ENCODE peak calls at places on chromosome 18, in nine cellular contexts. R, G, F, Z, D, B, L, U and Q are unnamed samples.

GRCh38 chr18:57561728-57562423 is 24.6 kb downstream of the FECH start:
- DNase-seq in R (no peak), G (no peak), F (peak), Z (peak), D (no peak), B (no peak), L (peak), U (no peak), Q (no peak)

GRCh38 chr18:24176727-24177416 is 38.0 kb downstream of the CABYR start:
- DNase-seq in R (peak), G (peak), F (peak), Z (peak), D (peak), B (peak), L (peak), U (peak), Q (peak)

GRCh38 chr18:36176739-36177138 is 10.6 kb upstream of the MOCOS start:
- DNase-seq in R (no peak), G (no peak), F (no peak), Z (no peak), D (no peak), B (no peak), L (no peak), U (no peak), Q (no peak)

GRCh38 chr18:52002600-52002999 is 337.4 kb upstream of the DCC start:
- DNase-seq in R (no peak), G (no peak), F (no peak), Z (no peak), D (no peak), B (no peak), L (no peak), U (no peak), Q (no peak)

GRCh38 chr18:6284761-6285160 is 129.9 kb downstream of the L3MBTL4 start:
- DNase-seq in R (no peak), G (no peak), F (no peak), Z (no peak), D (peak), B (no peak), L (no peak), U (no peak), Q (no peak)

GRCh38 chr18:7878265-7879173 is 311.4 kb downstream of the PTPRM start:
- DNase-seq in R (no peak), G (no peak), F (no peak), Z (no peak), D (no peak), B (no peak), L (no peak), U (no peak), Q (no peak)

GRCh38 chr18:25262920-25263319 is 89.0 kb downstream of the ZNF521 start:
- DNase-seq in R (no peak), G (no peak), F (no peak), Z (no peak), D (no peak), B (no peak), L (no peak), U (no peak), Q (no peak)

GRCh38 chr18:6598657-6599056 is 130.9 kb upstream of the ARHGAP28 start:
- DNase-seq in R (no peak), G (no peak), F (no peak), Z (no peak), D (no peak), B (no peak), L (no peak), U (no peak), Q (no peak)

GRCh38 chr18:68438983-68439382 is 275.9 kb downstream of the TMX3 start:
- DNase-seq in R (no peak), G (no peak), F (no peak), Z (no peak), D (no peak), B (no peak), L (no peak), U (no peak), Q (no peak)

GRCh38 chr18:75293591-75293990 is 83.0 kb downstream of the TSHZ1 start:
- DNase-seq in R (no peak), G (no peak), F (no peak), Z (no peak), D (no peak), B (no peak), L (no peak), U (no peak), Q (no peak)

GRCh38 chr18:5738561-5738960 is 156.8 kb downstream of the TMEM200C start:
- DNase-seq in R (no peak), G (no peak), F (no peak), Z (no peak), D (no peak), B (no peak), L (no peak), U (no peak), Q (no peak)

GRCh38 chr18:51006948-51007786 is 22.8 kb upstream of the SMAD4 start:
- DNase-seq in R (no peak), G (no peak), F (no peak), Z (peak), D (no peak), B (no peak), L (no peak), U (no peak), Q (no peak)

GRCh38 chr18:55002261-55002660 is 43.0 kb upstream of the CCDC68 start:
- DNase-seq in R (no peak), G (no peak), F (no peak), Z (no peak), D (no peak), B (no peak), L (no peak), U (no peak), Q (no peak)

GRCh38 chr18:7945882-7946281 is 378.8 kb downstream of the PTPRM start:
- DNase-seq in R (peak), G (no peak), F (no peak), Z (no peak), D (no peak), B (no peak), L (no peak), U (no peak), Q (no peak)

GRCh38 chr18:57931038-57931437 is 113.0 kb upstream of the NEDD4L start:
- DNase-seq in R (no peak), G (no peak), F (no peak), Z (no peak), D (no peak), B (peak), L (no peak), U (peak), Q (no peak)

GRCh38 chr18:28087173-28087563 is 89.8 kb downstream of the CDH2 start:
- DNase-seq in R (no peak), G (no peak), F (no peak), Z (no peak), D (no peak), B (peak), L (no peak), U (peak), Q (no peak)

GRCh38 chr18:77321823-77322805 is 72.5 kb downstream of the GALR1 start:
- DNase-seq in R (no peak), G (no peak), F (no peak), Z (peak), D (no peak), B (no peak), L (no peak), U (peak), Q (no peak)

GRCh38 chr18:31154186-31154585 is 8.5 kb downstream of the DSC1 start:
- DNase-seq in R (no peak), G (no peak), F (no peak), Z (no peak), D (no peak), B (no peak), L (no peak), U (no peak), Q (no peak)

GRCh38 chr18:79684283-79684631 is 4.7 kb downstream of the CTDP1 start:
- DNase-seq in R (no peak), G (no peak), F (no peak), Z (no peak), D (peak), B (no peak), L (no peak), U (no peak), Q (no peak)

GRCh38 chr18:7793100-7793499 is 226.0 kb downstream of the PTPRM start:
- DNase-seq in R (no peak), G (no peak), F (no peak), Z (no peak), D (no peak), B (no peak), L (no peak), U (no peak), Q (no peak)

GRCh38 chr18:6537468-6537867 is 122.8 kb upstream of the L3MBTL4 start:
- DNase-seq in R (no peak), G (no peak), F (no peak), Z (no peak), D (no peak), B (no peak), L (no peak), U (no peak), Q (no peak)

GRCh38 chr18:26544459-26544858 is 3.9 kb downstream of the KCTD1 start:
- DNase-seq in R (no peak), G (no peak), F (no peak), Z (no peak), D (no peak), B (no peak), L (no peak), U (no peak), Q (no peak)

GRCh38 chr18:24791736-24792135 is 331.3 kb downstream of the HRH4 start:
- DNase-seq in R (no peak), G (no peak), F (no peak), Z (no peak), D (no peak), B (no peak), L (no peak), U (no peak), Q (no peak)

GRCh38 chr18:27621236-27621890 is 436.3 kb upstream of the CHST9 start:
- DNase-seq in R (no peak), G (no peak), F (no peak), Z (no peak), D (no peak), B (no peak), L (no peak), U (no peak), Q (no peak)

GRCh38 chr18:23137788-23138216 is 2.5 kb downstream of the CABLES1 start:
- DNase-seq in R (no peak), G (no peak), F (no peak), Z (no peak), D (no peak), B (no peak), L (no peak), U (no peak), Q (no peak)

GRCh38 chr18:23134780-23135678 is at the start of gene CABLES1:
- DNase-seq in R (peak), G (peak), F (no peak), Z (no peak), D (peak), B (peak), L (peak), U (peak), Q (peak)

GRCh38 chr18:23135679-23136325 is 517 bp downstream of the CABLES1 start:
- DNase-seq in R (no peak), G (peak), F (no peak), Z (no peak), D (peak), B (peak), L (peak), U (peak), Q (peak)

GRCh38 chr18:23137093-23137640 is 1.9 kb downstream of the CABLES1 start:
- DNase-seq in R (no peak), G (no peak), F (no peak), Z (no peak), D (no peak), B (no peak), L (no peak), U (no peak), Q (no peak)

DNA sequence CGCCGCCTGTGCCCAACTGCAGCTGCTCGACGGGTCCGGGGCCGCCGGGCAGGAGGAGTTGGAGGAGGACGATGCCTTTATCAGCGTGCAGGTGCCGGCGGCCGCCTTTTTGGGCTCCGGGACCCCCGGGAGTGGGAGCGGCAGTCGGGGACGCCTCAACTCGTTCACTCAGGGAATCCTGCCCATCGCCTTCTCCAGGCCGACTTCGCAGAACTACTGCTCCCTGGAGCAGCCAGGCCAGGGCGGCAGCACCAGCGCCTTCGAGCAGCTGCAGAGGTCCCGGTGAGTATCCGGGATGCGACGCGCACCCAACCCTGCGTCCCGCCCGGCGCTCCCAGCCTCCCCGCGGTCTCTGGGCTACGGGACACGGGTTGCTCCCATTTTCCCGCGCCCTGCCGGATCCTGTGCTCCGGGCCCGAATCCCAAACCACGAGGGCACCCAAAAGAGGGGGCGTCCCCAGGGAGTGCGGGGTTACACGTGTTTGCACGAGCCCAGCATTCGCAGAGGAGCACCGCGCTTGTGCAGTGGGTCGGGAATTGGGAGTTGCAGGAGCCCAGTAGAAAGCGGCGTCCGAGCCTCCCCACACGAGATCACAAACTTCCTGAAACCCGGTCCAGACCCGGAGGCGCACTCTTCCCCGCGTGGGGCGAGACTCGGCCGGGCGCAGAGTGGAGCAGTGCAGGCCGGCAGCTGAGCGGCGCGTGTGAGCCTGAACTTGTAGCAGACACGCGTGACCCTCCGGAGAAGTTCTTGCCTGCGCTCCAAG is 1.2 kb downstream of the CABLES1 start:
- DNase-seq in R (no peak), G (peak), F (no peak), Z (no peak), D (peak), B (peak), L (peak), U (no peak), Q (peak)
- TF ChIP-seq POLR2A in R (no peak), G (no peak), F (no peak), Z (no peak), D (no peak), B (no peak), L (no peak), U (no peak), Q (no peak)

GRCh38 chr18:49913221-49913620 is 99.9 kb upstream of the ACAA2 start:
- DNase-seq in R (no peak), G (no peak), F (no peak), Z (no peak), D (no peak), B (no peak), L (no peak), U (no peak), Q (no peak)

GRCh38 chr18:49910986-49911385 is 97.7 kb upstream of the ACAA2 start:
- DNase-seq in R (no peak), G (no peak), F (no peak), Z (no peak), D (no peak), B (no peak), L (no peak), U (no peak), Q (no peak)

GRCh38 chr18:49915352-49915751 is 102.0 kb upstream of the ACAA2 start:
- DNase-seq in R (no peak), G (no peak), F (no peak), Z (no peak), D (no peak), B (no peak), L (no peak), U (no peak), Q (no peak)

GRCh38 chr18:49910019-49910418 is 96.7 kb upstream of the ACAA2 start:
- DNase-seq in R (no peak), G (no peak), F (no peak), Z (no peak), D (no peak), B (no peak), L (no peak), U (no peak), Q (no peak)

DNA sequence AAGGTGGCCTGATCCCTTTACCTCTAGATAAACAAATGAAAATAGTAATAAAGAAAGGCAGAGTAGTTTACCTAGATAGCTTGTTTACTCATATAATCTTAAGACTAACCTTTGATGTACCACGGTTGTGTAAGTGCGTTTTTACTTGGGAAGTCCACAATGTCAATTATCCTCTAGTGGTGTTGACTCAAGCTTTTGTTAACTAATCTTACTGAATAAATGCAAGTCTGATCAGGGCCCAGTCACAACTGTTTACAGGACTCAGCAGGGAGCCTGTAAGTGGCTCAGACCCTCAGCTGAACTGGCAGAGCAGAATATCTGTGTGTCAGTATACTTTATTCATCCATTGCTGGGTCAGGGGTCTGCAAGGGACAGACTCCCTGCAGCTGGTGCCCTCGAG is 98.1 kb upstream of the ACAA2 start:
- DNase-seq in R (no peak), G (no peak), F (no peak), Z (no peak), D (no peak), B (no peak), L (no peak), U (no peak), Q (no peak)
- TF ChIP-seq POLR2AphosphoS5 in R (no peak), G (no peak), F (no peak), Z (no peak), D (no peak), B (no peak), L (no peak), U (no peak), Q (no peak)

GRCh38 chr18:62324355-62324828 is 718 bp upstream of the TNFRSF11A start:
- DNase-seq in R (no peak), G (no peak), F (no peak), Z (no peak), D (no peak), B (no peak), L (no peak), U (no peak), Q (no peak)

GRCh38 chr18:62325806-62326645 is 916 bp downstream of the TNFRSF11A start:
- DNase-seq in R (no peak), G (no peak), F (no peak), Z (no peak), D (peak), B (no peak), L (peak), U (peak), Q (peak)

GRCh38 chr18:62326646-62327348 is 1.7 kb downstream of the TNFRSF11A start:
- DNase-seq in R (no peak), G (no peak), F (no peak), Z (no peak), D (no peak), B (no peak), L (no peak), U (no peak), Q (no peak)

GRCh38 chr18:62323483-62324354 is 1.4 kb upstream of the TNFRSF11A start:
- DNase-seq in R (no peak), G (no peak), F (no peak), Z (no peak), D (no peak), B (no peak), L (no peak), U (no peak), Q (no peak)

DNA sequence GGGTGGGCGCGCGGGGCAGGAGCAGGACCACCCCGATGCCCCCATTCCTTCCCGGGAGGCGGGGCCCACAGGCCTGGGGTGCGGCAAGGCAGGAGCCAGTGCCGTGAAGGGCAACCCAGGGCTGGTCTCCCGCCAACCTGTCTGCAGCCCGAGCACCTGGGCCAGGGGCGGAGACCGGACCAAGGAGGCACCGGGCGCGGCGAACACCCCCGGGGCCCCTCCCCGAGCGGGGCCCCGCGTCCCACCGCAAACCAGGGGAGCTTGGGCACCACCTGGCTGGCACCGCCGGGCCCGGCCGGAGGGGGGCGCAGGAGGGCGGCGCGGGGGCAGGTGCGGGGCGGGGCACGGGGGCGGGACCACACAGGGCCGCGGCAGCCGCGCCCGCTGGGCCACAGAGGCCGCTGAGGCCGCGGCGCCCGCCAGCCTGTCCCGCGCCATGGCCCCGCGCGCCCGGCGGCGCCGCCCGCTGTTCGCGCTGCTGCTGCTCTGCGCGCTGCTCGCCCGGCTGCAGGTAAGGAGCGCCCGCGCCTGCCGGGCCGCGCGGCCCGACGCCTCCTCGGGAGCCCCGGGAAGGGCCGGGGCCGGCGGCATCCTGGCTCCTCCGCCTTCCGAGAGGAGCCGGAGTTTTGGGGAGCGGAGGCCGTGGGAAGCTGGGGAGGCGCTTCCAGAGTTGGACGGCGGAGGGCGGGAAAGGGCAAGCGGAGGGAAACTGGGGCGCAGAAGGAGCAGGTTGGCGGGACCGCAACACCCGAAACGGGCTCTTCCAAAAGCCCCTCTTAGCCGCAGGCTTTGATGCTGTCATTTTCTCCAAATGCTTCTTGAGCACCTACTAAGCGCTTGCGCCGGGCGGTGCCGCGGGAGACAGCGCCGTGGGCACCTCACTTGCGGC is at the start of gene TNFRSF11A:
- DNase-seq in R (no peak), G (no peak), F (no peak), Z (peak), D (peak), B (peak), L (peak), U (peak), Q (peak)
- TF ChIP-seq POLR2A in R (no peak), G (no peak), F (peak), Z (no peak), D (no peak), B (no peak), L (no peak), U (no peak), Q (no peak)

DNA sequence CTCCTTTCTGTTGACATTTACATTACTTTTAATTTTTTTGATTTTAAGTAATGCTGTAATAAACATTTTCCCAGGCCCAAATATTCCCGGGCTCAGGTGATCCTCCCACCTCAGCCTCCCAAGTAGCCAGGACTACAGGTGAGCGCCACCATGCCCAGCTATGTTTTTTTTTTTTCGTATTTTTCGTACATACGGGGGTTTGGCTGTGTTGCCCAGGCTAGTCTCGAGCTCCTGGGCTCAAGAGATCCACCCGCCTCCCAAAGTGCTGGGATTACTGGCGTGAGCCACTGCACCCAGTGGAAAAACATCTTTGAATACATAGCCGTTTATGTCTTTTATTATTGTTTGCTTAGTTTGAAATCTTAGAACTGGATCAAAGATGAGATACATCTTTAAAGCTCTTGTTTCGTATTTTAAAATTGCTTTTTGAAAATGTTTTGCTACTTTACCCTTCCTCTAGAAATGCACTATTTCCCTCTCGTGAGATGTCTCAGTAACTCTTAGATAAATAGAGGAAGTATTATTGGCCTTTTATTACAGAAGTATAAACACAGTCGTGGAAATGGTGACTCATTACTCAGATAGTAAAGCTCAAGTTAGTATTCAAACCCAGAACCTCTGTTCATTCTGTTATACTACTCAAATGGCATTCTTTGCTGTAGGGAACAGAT is 2.4 kb downstream of the SMCHD1 start:
- DNase-seq in R (no peak), G (no peak), F (peak), Z (no peak), D (no peak), B (no peak), L (no peak), U (no peak), Q (no peak)
- TF ChIP-seq POLR2AphosphoS5 in R (peak), G (no peak), F (no peak), Z (no peak), D (no peak), B (peak), L (no peak), U (peak), Q (no peak)

GRCh38 chr18:10010611-10011015 is 96.8 kb downstream of the VAPA start:
- DNase-seq in R (peak), G (no peak), F (no peak), Z (no peak), D (no peak), B (peak), L (no peak), U (peak), Q (no peak)
- TF ChIP-seq POLR2A in R (no peak), G (no peak), F (no peak), Z (no peak), D (no peak), B (no peak), L (no peak), U (peak), Q (no peak)